ENCODE peak calls at places on chromosomes 2 and 18, in nine cellular contexts. X is right lobe of liver, I is IMR-90, G is sigmoid colon, M is H1, S is thyroid gland, V is K562, D is esophagus squamous epithelium, Z is ovary. E is an unnamed sample.
A peak's percentile ranks its signal among the peaks of the same experiment; 100 is the strongest.

GRCh38 chr2:54122171-54122935 is 6.9 kb downstream of the ACYP2 start:
- DNase-seq in X (no peak), I (no peak), G (no peak), M (no peak), S (no peak), V (no peak), D (no peak), Z (no peak), E (no peak)

GRCh38 chr2:149715005-149715592 is 127.5 kb upstream of the MMADHC start:
- DNase-seq in X (no peak), I (peak; percentile 55), G (no peak), M (peak; percentile 21), S (no peak), V (no peak), D (no peak), Z (no peak), E (peak; percentile 9)

GRCh38 chr2:228039752-228040534 is 141.5 kb downstream of the SPHKAP start:
- DNase-seq in X (no peak), I (no peak), G (no peak), M (no peak), S (no peak), V (peak; percentile 8), D (no peak), Z (no peak), E (peak; percentile 12)

GRCh38 chr2:121627525-121628050 is 21.7 kb downstream of the CLASP1 start:
- DNase-seq in X (no peak), I (no peak), G (no peak), M (no peak), S (peak; percentile 14), V (no peak), D (no peak), Z (no peak), E (no peak)

GRCh38 chr18:22667616-22668422 is 250.1 kb upstream of the CTAGE1 start:
- DNase-seq in X (no peak), I (peak; percentile 99), G (no peak), M (no peak), S (no peak), V (peak; percentile 86), D (no peak), Z (no peak), E (peak; percentile 12)

GRCh38 chr2:137172162-137172561 is 406.8 kb downstream of the THSD7B start:
- DNase-seq in X (no peak), I (no peak), G (no peak), M (no peak), S (no peak), V (no peak), D (no peak), Z (no peak), E (no peak)

GRCh38 chr2:71941731-71942575 is 205.7 kb downstream of the CYP26B1 start:
- DNase-seq in X (no peak), I (no peak), G (no peak), M (no peak), S (no peak), V (no peak), D (no peak), Z (no peak), E (no peak)

GRCh38 chr2:68253211-68254068 is 1.1 kb upstream of the PPP3R1 start:
- DNase-seq in X (no peak), I (peak; percentile 30), G (no peak), M (no peak), S (peak; percentile 8), V (no peak), D (no peak), Z (no peak), E (no peak)

GRCh38 chr2:143425896-143426295 is 296.7 kb downstream of the ARHGAP15 start:
- DNase-seq in X (no peak), I (no peak), G (no peak), M (no peak), S (no peak), V (no peak), D (no peak), Z (no peak), E (no peak)

GRCh38 chr18:50706199-50706598 is 113.6 kb downstream of the MRO start:
- DNase-seq in X (no peak), I (no peak), G (peak; percentile 17), M (no peak), S (no peak), V (no peak), D (no peak), Z (no peak), E (no peak)

GRCh38 chr2:232308986-232309385 is 69.6 kb upstream of the ALPP start:
- DNase-seq in X (no peak), I (no peak), G (no peak), M (no peak), S (no peak), V (no peak), D (no peak), Z (no peak), E (no peak)

GRCh38 chr2:151472966-151473365 is 63.3 kb downstream of the RIF1 start:
- DNase-seq in X (no peak), I (peak; percentile 46), G (no peak), M (no peak), S (no peak), V (no peak), D (no peak), Z (no peak), E (no peak)

GRCh38 chr2:70596739-70597138 is 43.1 kb upstream of the TGFA start:
- DNase-seq in X (no peak), I (no peak), G (no peak), M (no peak), S (peak; percentile 90), V (no peak), D (no peak), Z (no peak), E (peak; percentile 25)

GRCh38 chr2:68039317-68039716 is 23.5 kb downstream of the C1D start:
- DNase-seq in X (no peak), I (no peak), G (no peak), M (no peak), S (no peak), V (no peak), D (no peak), Z (no peak), E (no peak)

GRCh38 chr2:38515155-38516074 is 87.3 kb downstream of the HNRNPLL start:
- DNase-seq in X (no peak), I (peak; percentile 59), G (peak; percentile 94), M (no peak), S (peak; percentile 95), V (peak; percentile 68), D (no peak), Z (peak; percentile 88), E (peak; percentile 61)

GRCh38 chr2:37324786-37325624 is at the start of gene PRKD3:
- DNase-seq in X (no peak), I (peak; percentile 39), G (peak; percentile 80), M (no peak), S (peak; percentile 48), V (peak; percentile 86), D (no peak), Z (peak; percentile 87), E (peak; percentile 50)
- TF ChIP-seq POLR2A in X (peak; percentile 62), I (no peak), G (peak; percentile 31), M (no peak), S (peak; percentile 52), V (peak; percentile 69), D (peak; percentile 71), Z (peak; percentile 57), E (peak; percentile 14)

GRCh38 chr2:20355131-20355530 is 4.5 kb upstream of the PUM2 start:
- DNase-seq in X (no peak), I (peak; percentile 55), G (no peak), M (no peak), S (no peak), V (no peak), D (no peak), Z (no peak), E (no peak)
- TF ChIP-seq POLR2A in X (no peak), I (no peak), G (no peak), M (no peak), S (no peak), V (no peak), D (no peak), Z (no peak), E (no peak)

GRCh38 chr2:217789003-217789735 is 213.6 kb downstream of the TNS1 start:
- DNase-seq in X (peak; percentile 77), I (peak; percentile 64), G (peak; percentile 92), M (peak; percentile 39), S (peak; percentile 90), V (peak; percentile 66), D (no peak), Z (peak; percentile 93), E (peak; percentile 56)

GRCh38 chr2:217788669-217789002 is 214.2 kb downstream of the TNS1 start:
- DNase-seq in X (no peak), I (no peak), G (no peak), M (no peak), S (no peak), V (no peak), D (no peak), Z (no peak), E (no peak)

GRCh38 chr2:217789736-217790181 is 213.0 kb downstream of the TNS1 start:
- DNase-seq in X (no peak), I (no peak), G (peak; percentile 64), M (no peak), S (no peak), V (no peak), D (no peak), Z (no peak), E (no peak)

GRCh38 chr2:217790681-217791392 is 212.0 kb downstream of the TNS1 start:
- DNase-seq in X (no peak), I (peak; percentile 83), G (peak; percentile 65), M (no peak), S (no peak), V (no peak), D (no peak), Z (no peak), E (no peak)

DNA sequence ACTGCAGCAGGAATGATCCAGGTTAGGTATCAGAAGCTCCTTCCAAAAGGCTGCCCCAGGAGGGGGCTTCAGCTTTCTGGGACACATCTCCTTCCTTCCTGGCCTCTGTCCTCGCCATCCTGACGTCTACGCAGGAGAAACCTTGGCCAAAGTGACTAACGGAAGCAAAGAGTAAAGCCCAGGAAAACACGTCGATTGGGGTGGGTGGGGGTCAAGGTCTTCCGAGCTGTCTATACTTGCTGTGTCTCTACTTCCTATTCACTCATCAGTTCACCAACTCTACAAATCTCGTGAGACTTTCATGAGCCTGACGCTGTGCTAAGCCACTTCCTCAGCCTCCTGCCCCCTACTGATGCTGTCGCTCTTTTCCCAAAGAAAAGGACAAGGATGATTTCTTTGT is 212.6 kb downstream of the TNS1 start:
- DNase-seq in X (no peak), I (no peak), G (peak; percentile 61), M (no peak), S (no peak), V (no peak), D (no peak), Z (peak; percentile 36), E (no peak)
- TF ChIP-seq POLR2A in X (no peak), I (no peak), G (no peak), M (no peak), S (no peak), V (no peak), D (no peak), Z (no peak), E (no peak)

DNA sequence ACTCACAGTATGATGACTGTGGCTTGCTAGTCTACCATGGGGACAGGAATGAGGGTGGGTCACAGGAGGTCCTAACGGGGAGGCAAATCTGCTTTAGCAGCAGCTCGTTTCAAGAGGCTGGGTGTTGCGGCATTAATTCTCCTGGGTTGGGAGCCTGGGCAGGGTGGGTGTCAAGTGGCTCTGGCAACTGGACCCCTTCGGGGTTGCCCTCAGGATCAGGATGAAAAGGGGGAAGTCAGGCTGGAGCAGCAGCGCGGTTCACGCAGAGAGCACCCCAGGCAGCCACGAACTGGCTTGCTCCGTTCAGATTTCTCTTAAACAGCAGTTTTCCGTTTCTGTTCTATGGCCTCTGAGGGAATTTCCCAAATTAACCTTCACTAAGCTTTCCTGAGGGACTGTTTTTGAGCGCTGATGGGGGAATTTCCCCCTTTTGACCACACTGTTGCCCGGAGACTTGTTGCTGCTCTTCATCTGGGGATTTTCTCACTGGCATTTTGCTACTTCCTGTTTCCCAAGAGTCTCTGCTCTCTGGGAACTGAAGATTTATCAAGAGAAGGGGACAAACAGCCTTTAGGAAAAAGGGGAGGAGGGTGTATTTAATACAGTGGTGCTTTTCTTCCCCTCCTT is 59.9 kb upstream of the PELI1 start:
- DNase-seq in X (no peak), I (peak; percentile 62), G (peak; percentile 73), M (no peak), S (no peak), V (no peak), D (no peak), Z (peak; percentile 21), E (no peak)
- TF ChIP-seq POLR2A in X (no peak), I (no peak), G (no peak), M (peak; percentile 36), S (no peak), V (no peak), D (peak; percentile 22), Z (no peak), E (no peak)

E was measured in H54.